ENCODE peak calls at places on chromosomes 16 and 17, in nine cellular contexts. F is GM23248; N is mucosa of gallbladder; P is stomach; J is left colon; V is effector memory CD4-positive, alpha-beta T cell; Q is CD4-positive, alpha-beta T cell; D is AG09319; A is activated T-cell treated with anti-CD3 and anti-CD28 coated beads for 1 hour. T is an unnamed sample.

GRCh38 chr16:85573696-85574641 is 39.2 kb upstream of the GSE1 start:
- DNase-seq in F (peak; percentile 66), N (no peak), P (no peak), J (no peak), V (no peak), Q (no peak), D (no peak), A (no peak), T (no peak)

GRCh38 chr17:51764387-51764971 is 394.0 kb downstream of the CA10 start:
- DNase-seq in F (peak; percentile 66), N (peak; percentile 33), P (peak; percentile 41), J (peak; percentile 39), V (no peak), Q (peak; percentile 38), D (no peak), A (peak; percentile 8), T (peak; percentile 8)

GRCh38 chr16:12758031-12758669 is 45.5 kb downstream of the CPPED1 start:
- DNase-seq in F (no peak), N (no peak), P (no peak), J (no peak), V (no peak), Q (no peak), D (no peak), A (no peak), T (no peak)

GRCh38 chr16:9176547-9177418 is 85.3 kb downstream of the HAPSTR1 start:
- DNase-seq in F (no peak), N (no peak), P (no peak), J (no peak), V (no peak), Q (no peak), D (no peak), A (no peak), T (no peak)

GRCh38 chr16:19776147-19776546 is 58.1 kb downstream of the IQCK start:
- DNase-seq in F (no peak), N (no peak), P (no peak), J (no peak), V (no peak), Q (no peak), D (no peak), A (no peak), T (no peak)

GRCh38 chr17:15398291-15398690 is 56.9 kb upstream of the TEKT3 start:
- DNase-seq in F (peak; percentile 80), N (no peak), P (no peak), J (no peak), V (no peak), Q (no peak), D (no peak), A (no peak), T (no peak)

GRCh38 chr16:25108054-25108453 is 3.5 kb upstream of the LCMT1 start:
- DNase-seq in F (no peak), N (no peak), P (no peak), J (no peak), V (no peak), Q (peak; percentile 55), D (no peak), A (peak; percentile 40), T (no peak)

GRCh38 chr17:77285594-77286390 is 145.0 kb downstream of the SEC14L1 start:
- DNase-seq in F (peak; percentile 98), N (peak; percentile 51), P (peak; percentile 85), J (peak; percentile 81), V (no peak), Q (no peak), D (no peak), A (no peak), T (peak; percentile 88)

GRCh38 chr17:63274156-63274555 is 171.9 kb downstream of the CYB561 start:
- DNase-seq in F (peak; percentile 77), N (no peak), P (no peak), J (no peak), V (no peak), Q (no peak), D (no peak), A (no peak), T (no peak)

GRCh38 chr16:88936913-88937666 is 39.9 kb downstream of the CBFA2T3 start:
- DNase-seq in F (no peak), N (no peak), P (no peak), J (no peak), V (no peak), Q (no peak), D (no peak), A (no peak), T (no peak)

GRCh38 chr17:64230551-64231408 is 32.3 kb downstream of the TEX2 start:
- DNase-seq in F (peak; percentile 97), N (no peak), P (no peak), J (no peak), V (no peak), Q (no peak), D (peak; percentile 82), A (no peak), T (peak; percentile 87)

GRCh38 chr17:75518201-75518600 is 1.9 kb downstream of the TSEN54 start:
- DNase-seq in F (no peak), N (no peak), P (no peak), J (no peak), V (peak; percentile 12), Q (no peak), D (no peak), A (no peak), T (no peak)

GRCh38 chr17:82300707-82301270 is 16.6 kb downstream of the CD7 start:
- DNase-seq in F (peak; percentile 72), N (peak; percentile 48), P (peak; percentile 77), J (peak; percentile 69), V (peak; percentile 36), Q (peak; percentile 79), D (no peak), A (peak; percentile 65), T (no peak)

GRCh38 chr16:62036101-62036806 is at the start of gene CDH8:
- DNase-seq in F (no peak), N (no peak), P (no peak), J (no peak), V (no peak), Q (no peak), D (no peak), A (no peak), T (no peak)

GRCh38 chr16:9528680-9529079 is 437.2 kb downstream of the HAPSTR1 start:
- DNase-seq in F (no peak), N (no peak), P (no peak), J (no peak), V (no peak), Q (no peak), D (no peak), A (no peak), T (no peak)

GRCh38 chr16:69906838-69907301 is 44.3 kb upstream of the CLEC18A start:
- DNase-seq in F (peak; percentile 74), N (no peak), P (no peak), J (no peak), V (no peak), Q (no peak), D (peak; percentile 70), A (no peak), T (no peak)

GRCh38 chr16:68732068-68732680 is 4.9 kb upstream of the CDH1 start:
- DNase-seq in F (no peak), N (peak; percentile 79), P (peak; percentile 93), J (peak; percentile 93), V (no peak), Q (no peak), D (no peak), A (no peak), T (no peak)

GRCh38 chr17:3316836-3317235 is 18.7 kb upstream of the OR3A1 start:
- DNase-seq in F (no peak), N (no peak), P (no peak), J (no peak), V (no peak), Q (no peak), D (no peak), A (no peak), T (no peak)

GRCh38 chr17:30005709-30006320 is 64.4 kb downstream of the EFCAB5 start:
- DNase-seq in F (peak; percentile 14), N (no peak), P (no peak), J (no peak), V (no peak), Q (no peak), D (no peak), A (no peak), T (no peak)

GRCh38 chr17:40590742-40591141 is 25.5 kb upstream of the CCR7 start:
- DNase-seq in F (no peak), N (no peak), P (no peak), J (no peak), V (no peak), Q (no peak), D (no peak), A (no peak), T (no peak)

GRCh38 chr17:18263885-18264682 is 3.6 kb downstream of the MIEF2 start:
- DNase-seq in F (no peak), N (no peak), P (no peak), J (no peak), V (no peak), Q (no peak), D (no peak), A (no peak), T (no peak)

GRCh38 chr16:28264656-28265055 is 27.7 kb upstream of the SBK1 start:
- DNase-seq in F (peak; percentile 66), N (no peak), P (peak; percentile 52), J (no peak), V (no peak), Q (no peak), D (no peak), A (no peak), T (no peak)

GRCh38 chr17:78325076-78325712 is 34.7 kb downstream of the SOCS3 start:
- DNase-seq in F (peak; percentile 91), N (no peak), P (no peak), J (no peak), V (no peak), Q (no peak), D (no peak), A (no peak), T (peak; percentile 31)

GRCh38 chr17:55053855-55054254 is 85.3 kb downstream of the STXBP4 start:
- DNase-seq in F (peak; percentile 42), N (no peak), P (no peak), J (no peak), V (no peak), Q (no peak), D (no peak), A (no peak), T (no peak)

GRCh38 chr16:24946155-24946554 is 69.0 kb downstream of the ARHGAP17 start:
- DNase-seq in F (no peak), N (no peak), P (no peak), J (no peak), V (no peak), Q (no peak), D (no peak), A (no peak), T (no peak)

GRCh38 chr16:28873543-28874201 is 4.6 kb upstream of the ATP2A1 start:
- DNase-seq in F (peak; percentile 43), N (no peak), P (no peak), J (no peak), V (peak; percentile 38), Q (peak; percentile 61), D (no peak), A (peak; percentile 42), T (no peak)

GRCh38 chr17:48961516-48962233 is 6.7 kb downstream of the GIP start:
- DNase-seq in F (peak; percentile 93), N (no peak), P (no peak), J (no peak), V (no peak), Q (no peak), D (no peak), A (no peak), T (peak; percentile 43)

GRCh38 chr17:55265434-55266021 is 768 bp downstream of the HLF start:
- DNase-seq in F (peak; percentile 22), N (no peak), P (no peak), J (no peak), V (no peak), Q (peak; percentile 34), D (no peak), A (no peak), T (no peak)

GRCh38 chr17:69358688-69359596 is 32.0 kb upstream of the ABCA5 start:
- DNase-seq in F (no peak), N (no peak), P (no peak), J (no peak), V (no peak), Q (no peak), D (no peak), A (no peak), T (no peak)

GRCh38 chr17:10216213-10216982 is 18.0 kb upstream of the GAS7 start:
- DNase-seq in F (no peak), N (no peak), P (no peak), J (no peak), V (no peak), Q (no peak), D (no peak), A (no peak), T (no peak)

GRCh38 chr16:46885960-46886763 is 2.0 kb downstream of the GPT2 start:
- DNase-seq in F (peak; percentile 7), N (peak; percentile 50), P (peak; percentile 77), J (no peak), V (no peak), Q (no peak), D (no peak), A (no peak), T (no peak)

T was measured in amniotic stem cell.